ENCODE peak calls at places on chromosomes 6 and 20, in four cellular contexts. O is K562, L is HCT116, Y is HepG2. Q is an unnamed sample.

GRCh38 chr6:142968601-142969000 is 23.6 kb upstream of the HIVEP2 start:
- DNase-seq in O (no peak), L (no peak), Y (no peak), Q (no peak)

GRCh38 chr20:36528176-36528874 is 13.0 kb upstream of the MYL9 start:
- DNase-seq in O (no peak), L (no peak), Y (no peak), Q (no peak)

GRCh38 chr6:6057442-6058053 is 50.8 kb upstream of the NRN1 start:
- DNase-seq in O (peak; percentile 39), L (peak; percentile 35), Y (peak; percentile 57), Q (peak; percentile 78)

GRCh38 chr6:166554316-166554715 is 32.2 kb downstream of the RAMACL start:
- DNase-seq in O (no peak), L (no peak), Y (no peak), Q (no peak)

GRCh38 chr6:23633986-23634385 is 492.0 kb upstream of the NRSN1 start:
- DNase-seq in O (no peak), L (no peak), Y (no peak), Q (no peak)

GRCh38 chr6:113857565-113858066 is 471 bp downstream of the MARCKS start:
- DNase-seq in O (no peak), L (no peak), Y (no peak), Q (peak; percentile 29)

GRCh38 chr6:3334579-3334978 is 75.8 kb downstream of the PSMG4 start:
- DNase-seq in O (no peak), L (no peak), Y (no peak), Q (no peak)

GRCh38 chr20:38134427-38135281 is 30.4 kb downstream of the TGM2 start:
- DNase-seq in O (peak; percentile 59), L (no peak), Y (peak; percentile 91), Q (peak; percentile 24)

GRCh38 chr6:154598403-154598802 is 87.9 kb upstream of the CNKSR3 start:
- DNase-seq in O (no peak), L (no peak), Y (no peak), Q (peak; percentile 35)

GRCh38 chr6:149545258-149545753 is 537 bp downstream of the PPIL4 start:
- DNase-seq in O (peak; percentile 51), L (no peak), Y (peak; percentile 75), Q (peak; percentile 64)

GRCh38 chr6:35396991-35397390 is 54.6 kb downstream of the PPARD start:
- DNase-seq in O (no peak), L (no peak), Y (no peak), Q (no peak)

GRCh38 chr6:148883270-148883669 is 136.4 kb downstream of the UST start:
- DNase-seq in O (no peak), L (no peak), Y (no peak), Q (no peak)

GRCh38 chr20:33027769-33028751 is 3.4 kb upstream of the BPIFB6 start:
- DNase-seq in O (no peak), L (no peak), Y (no peak), Q (no peak)

GRCh38 chr6:1596088-1596852 is 13.4 kb upstream of the FOXC1 start:
- DNase-seq in O (peak; percentile 90), L (no peak), Y (peak; percentile 50), Q (peak; percentile 82)

GRCh38 chr6:1594495-1595200 is 15.1 kb upstream of the FOXC1 start:
- DNase-seq in O (no peak), L (no peak), Y (no peak), Q (no peak)

GRCh38 chr6:1597121-1597744 is 12.5 kb upstream of the FOXC1 start:
- DNase-seq in O (no peak), L (no peak), Y (no peak), Q (no peak)

GRCh38 chr6:1593958-1594314 is 15.8 kb upstream of the FOXC1 start:
- DNase-seq in O (no peak), L (no peak), Y (no peak), Q (no peak)

GRCh38 chr6:1595271-1596087 is 14.2 kb upstream of the FOXC1 start:
- DNase-seq in O (no peak), L (no peak), Y (no peak), Q (no peak)
- H3K4me3 ChIP-seq in O (no peak overlapping the region), L (no peak overlapping the region), Y (peak overlapping the region; percentile 44), Q (no peak overlapping the region)

GRCh38 chr20:8132015-8132631 is at the start of gene PLCB1:
- DNase-seq in O (peak; percentile 16), L (peak; percentile 13), Y (peak; percentile 86), Q (peak; percentile 96)
- TF ChIP-seq REST in O (no peak), L (no peak), Y (no peak), Q (no peak)

DNA sequence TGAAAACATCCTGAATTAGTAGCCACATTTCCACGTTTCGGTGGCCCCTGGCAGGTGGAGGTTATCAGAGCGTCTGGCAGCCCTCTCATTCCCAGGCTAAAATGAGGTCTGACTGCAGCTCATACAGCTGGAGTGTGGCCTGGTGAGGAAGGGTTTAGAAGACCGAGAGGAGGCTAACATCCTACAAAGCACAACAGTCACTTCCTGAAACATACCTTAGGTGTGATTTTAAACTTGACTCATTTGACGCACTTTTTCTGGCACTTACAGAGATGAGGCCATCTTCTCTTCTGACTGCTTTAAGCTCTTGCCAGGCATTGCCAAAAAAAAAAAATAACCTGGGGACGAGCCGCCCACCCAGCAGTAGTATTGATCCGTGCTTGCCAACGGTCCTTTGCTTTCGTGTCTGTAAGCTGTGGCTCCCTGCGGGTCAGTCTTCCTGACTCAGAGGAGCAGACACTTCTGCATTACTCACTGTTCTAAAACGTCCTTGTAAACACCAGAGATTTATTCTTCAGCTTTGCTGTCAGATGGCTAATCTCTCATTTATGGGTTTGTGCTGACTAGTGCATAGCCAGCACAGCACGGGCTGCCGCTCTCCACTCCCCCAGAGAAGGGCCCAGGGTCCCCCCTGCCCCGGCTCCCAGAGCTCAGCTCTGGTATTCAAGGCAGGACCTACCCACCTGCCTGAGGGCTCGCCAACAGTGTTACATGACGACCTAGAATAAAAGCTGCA is 78.4 kb upstream of the FRMD1 start:
- DNase-seq in O (no peak), L (no peak), Y (no peak), Q (peak; percentile 35)
- H2AFZ ChIP-seq in O (no peak overlapping the region), L (peak overlapping the region; percentile 56), Y (no peak overlapping the region), Q (peak overlapping the region; percentile 53)

DNA sequence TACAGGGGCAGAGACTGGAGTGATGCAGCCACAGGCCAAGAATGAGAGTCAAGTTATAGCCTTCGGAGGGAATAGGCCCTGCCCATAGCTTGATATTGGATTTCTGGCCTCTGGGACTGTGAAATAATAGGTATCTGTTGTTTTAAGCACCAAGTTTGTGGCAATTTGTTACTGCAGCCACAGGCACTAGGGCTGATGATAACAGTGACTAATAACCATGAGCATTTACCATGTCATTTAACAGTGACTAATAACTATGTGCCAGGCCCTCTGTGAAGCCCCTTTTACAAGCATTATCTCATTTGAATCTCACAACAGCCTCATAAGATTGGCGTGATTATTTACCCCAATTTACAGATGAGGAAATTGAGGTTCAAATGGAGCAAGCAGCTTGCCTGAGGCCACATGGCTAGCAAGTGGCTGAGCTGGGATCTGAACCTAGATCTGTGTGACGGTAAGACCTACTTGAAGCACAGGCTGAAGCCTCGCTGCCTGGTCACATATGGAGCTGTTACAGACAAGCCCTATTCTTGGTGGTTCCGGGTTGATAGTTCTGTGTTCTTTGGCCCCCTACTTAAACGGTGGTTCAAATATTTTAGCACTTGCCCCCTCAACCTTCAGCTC is 98.5 kb downstream of the ELOVL5 start:
- DNase-seq in O (no peak), L (no peak), Y (no peak), Q (no peak)
- H3K4me3 ChIP-seq in O (no peak overlapping the region), L (no peak overlapping the region), Y (no peak overlapping the region), Q (no peak overlapping the region)

DNA sequence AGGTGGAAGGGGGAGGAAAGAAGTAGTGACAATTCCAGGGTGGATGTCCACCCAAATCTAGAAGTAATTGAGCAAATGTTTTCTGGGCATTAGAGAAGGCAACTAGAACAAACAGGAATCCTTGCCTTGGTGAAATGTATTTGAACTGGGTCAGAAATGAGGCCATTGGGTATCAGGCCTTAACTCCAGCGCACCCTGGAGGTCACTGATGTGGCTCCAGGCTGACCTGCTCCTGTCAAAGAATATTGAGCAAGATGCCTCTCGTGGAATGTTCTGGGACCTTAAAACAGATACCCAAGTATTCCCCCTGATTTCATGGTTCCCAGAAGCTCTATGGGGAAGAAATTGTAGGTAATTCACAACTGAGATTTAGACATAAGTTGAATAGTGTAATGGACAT is 6.9 kb downstream of the HLA-DPB1 start:
- DNase-seq in O (peak; percentile 33), L (peak; percentile 24), Y (peak; percentile 55), Q (peak; percentile 87)
- TF ChIP-seq REST in O (no peak), L (no peak), Y (no peak), Q (no peak)

GRCh38 chr6:140101818-140102217 is 727.4 kb upstream of the CITED2 start:
- DNase-seq in O (no peak), L (no peak), Y (no peak), Q (no peak)
- H2AFZ ChIP-seq in O (no peak overlapping the region), L (peak overlapping the region; percentile 59), Y (no peak overlapping the region), Q (no peak overlapping the region)

Q was measured in GM23338.